ENCODE peak calls at places on chromosomes 12 and 14, in ten cellular contexts. K is GM03348; J is GM12878; V is activated T-cell treated with anti-CD3 and anti-CD28 coated beads, Interleukin-2, amount 50 U/mL, for 48 hours; P is NCI-H1694 treated with DMSO at 0.1 percent for 48 hours; Q is NCI-H524; S is RWPE1; O is thoracic aorta; B is AG10803; L is mammary epithelial cell. T is an unnamed sample.

GRCh38 chr12:78494911-78495310 is 369.7 kb upstream of the SYT1 start:
- DNase-seq in K (peak), J (no peak), V (no peak), P (no peak), Q (no peak), S (peak), O (no peak), B (peak), L (peak), T (peak)

GRCh38 chr12:53613821-53614220 is 12.4 kb downstream of the ATF7 start:
- DNase-seq in K (peak), J (no peak), V (no peak), P (no peak), Q (no peak), S (peak), O (no peak), B (peak), L (peak), T (no peak)

GRCh38 chr14:60981626-60982455 is 796 bp downstream of the SLC38A6 start:
- DNase-seq in K (peak), J (peak), V (no peak), P (no peak), Q (no peak), S (peak), O (no peak), B (peak), L (peak), T (peak)

GRCh38 chr14:78667141-78667540 is 497.0 kb downstream of the NRXN3 start:
- DNase-seq in K (no peak), J (no peak), V (no peak), P (no peak), Q (no peak), S (no peak), O (no peak), B (no peak), L (no peak), T (no peak)

GRCh38 chr12:52307836-52308806 is 13.1 kb downstream of the KRT83 start:
- DNase-seq in K (peak), J (no peak), V (peak), P (no peak), Q (peak), S (peak), O (no peak), B (peak), L (peak), T (no peak)

GRCh38 chr14:54631016-54631415 is 64.1 kb downstream of the SAMD4A start:
- DNase-seq in K (no peak), J (no peak), V (no peak), P (no peak), Q (no peak), S (no peak), O (no peak), B (no peak), L (no peak), T (no peak)

GRCh38 chr12:111607239-111607638 is 8.1 kb upstream of the ATXN2 start:
- DNase-seq in K (no peak), J (no peak), V (no peak), P (no peak), Q (no peak), S (no peak), O (no peak), B (no peak), L (no peak), T (no peak)

GRCh38 chr14:95098984-95099599 is 58.2 kb downstream of the DICER1 start:
- DNase-seq in K (peak), J (no peak), V (peak), P (peak), Q (peak), S (peak), O (no peak), B (peak), L (peak), T (no peak)

GRCh38 chr14:74427651-74428050 is 1.6 kb upstream of the SYNDIG1L start:
- DNase-seq in K (no peak), J (no peak), V (no peak), P (no peak), Q (no peak), S (no peak), O (no peak), B (no peak), L (no peak), T (no peak)

GRCh38 chr12:114916124-114916523 is 232.1 kb upstream of the TBX3 start:
- DNase-seq in K (peak), J (no peak), V (no peak), P (no peak), Q (no peak), S (no peak), O (no peak), B (peak), L (peak), T (peak)

GRCh38 chr12:80178846-80179245 is 79.5 kb downstream of the OTOGL start:
- DNase-seq in K (no peak), J (peak), V (peak), P (no peak), Q (no peak), S (no peak), O (no peak), B (no peak), L (no peak), T (no peak)

GRCh38 chr12:122471324-122472226 is 29.2 kb downstream of the ZCCHC8 start:
- DNase-seq in K (peak), J (no peak), V (peak), P (peak), Q (peak), S (peak), O (no peak), B (peak), L (peak), T (no peak)

GRCh38 chr14:32934891-32935633 is 3.6 kb upstream of the NPAS3 start:
- DNase-seq in K (no peak), J (no peak), V (no peak), P (no peak), Q (peak), S (no peak), O (no peak), B (peak), L (no peak), T (no peak)

GRCh38 chr14:100784523-100785337 is 41.2 kb upstream of the MEG3 start:
- DNase-seq in K (no peak), J (no peak), V (no peak), P (peak), Q (peak), S (no peak), O (no peak), B (no peak), L (no peak), T (no peak)

GRCh38 chr14:64234877-64235651 is 59.1 kb downstream of the ESR2 start:
- DNase-seq in K (no peak), J (no peak), V (no peak), P (peak), Q (peak), S (peak), O (no peak), B (no peak), L (peak), T (peak)

GRCh38 chr12:13504074-13504473 is 307.5 kb downstream of the EMP1 start:
- DNase-seq in K (no peak), J (no peak), V (no peak), P (no peak), Q (no peak), S (no peak), O (no peak), B (peak), L (peak), T (peak)

GRCh38 chr14:53549956-53550355 is 396.8 kb upstream of the DDHD1 start:
- DNase-seq in K (no peak), J (no peak), V (no peak), P (no peak), Q (no peak), S (no peak), O (no peak), B (no peak), L (no peak), T (no peak)

GRCh38 chr12:11580125-11580751 is 69.2 kb upstream of the ETV6 start:
- DNase-seq in K (peak), J (peak), V (no peak), P (no peak), Q (peak), S (peak), O (no peak), B (peak), L (peak), T (peak)